ENCODE peak calls at places on chromosomes 16 and 17, in ten cellular contexts. C is HepG2; Y is upper lobe of right lung; Q is activated CD8-positive, alpha-beta memory T cell treated with anti-CD3 and anti-CD28 coated beads, Interleukin-2, amount 10 ng/mL, durations not matched to agents 7 days and 5 days; W is naive thymus-derived CD4-positive, alpha-beta T cell; T is memory B cell; J is activated CD4-positive, alpha-beta T cell treated with anti-CD3 and anti-CD28 coated beads for 36 hours; Z is left cardiac atrium; D is activated naive CD4-positive, alpha-beta T cell treated with anti-CD3 and anti-CD28 coated beads, Interleukin-2, amount 50 U/mL, for 72 hours; P is lower lobe of right lung. X is an unnamed sample.
A peak's percentile ranks its signal among the peaks of the same experiment; 100 is the strongest.

GRCh38 chr17:27600471-27600870 is 30.5 kb upstream of the LGALS9 start:
- ATAC-seq in W (no peak), P (no peak), Y (no peak), T (no peak), D (no peak), J (no peak), Z (no peak), Q (no peak), C (no peak), X (no peak)

GRCh38 chr17:1577186-1577585 is 14.6 kb upstream of the PITPNA start:
- ATAC-seq in T (peak; percentile 2), Q (no peak), W (peak; percentile 78), C (peak; percentile 58), J (no peak), D (peak; percentile 35), Y (peak; percentile 88), Z (peak; percentile 88), P (peak; percentile 90), X (no peak)

GRCh38 chr17:61399131-61400057 is at the start of gene TBX2:
- ATAC-seq in J (no peak), W (no peak), Y (peak; percentile 54), D (no peak), Z (peak; percentile 62), Q (no peak), P (peak; percentile 36), T (no peak), C (peak; percentile 74), X (no peak)

GRCh38 chr17:57284583-57284982 is 28.3 kb downstream of the MSI2 start:
- ATAC-seq in Z (no peak), Y (no peak), C (peak; percentile 16), D (peak; percentile 23), Q (peak; percentile 60), J (peak; percentile 27), P (no peak), T (peak; percentile 23), W (peak; percentile 55), X (peak; percentile 19)

GRCh38 chr17:31690118-31690517 is 168.9 kb downstream of the COPRS start:
- ATAC-seq in Y (no peak), W (no peak), T (no peak), Q (no peak), C (no peak), J (peak; percentile 33), P (no peak), Z (no peak), D (peak; percentile 18), X (no peak)

GRCh38 chr17:63601439-63602371 is 1.0 kb downstream of the TACO1 start:
- ATAC-seq in T (no peak), Y (no peak), P (peak; percentile 18), D (no peak), Z (peak; percentile 9), W (no peak), J (no peak), C (peak; percentile 52), Q (no peak), X (no peak)

GRCh38 chr16:66824006-66824405 is 6.8 kb downstream of the NAE1 start:
- ATAC-seq in W (no peak), D (peak; percentile 31), Q (no peak), Y (no peak), T (no peak), C (no peak), Z (no peak), J (no peak), P (no peak), X (no peak)

GRCh38 chr16:51881731-51882130 is 665.2 kb downstream of the TOX3 start:
- ATAC-seq in Q (no peak), Z (no peak), D (no peak), Y (no peak), T (no peak), W (no peak), C (no peak), P (no peak), J (no peak), X (no peak)

X was measured in activated CD4-positive, CD25-positive, alpha-beta regulatory T cell treated with anti-CD3 and anti-CD28 coated beads, Interleukin-2, amount 50 U/mL, for 24 hours.